ENCODE peak calls at places on chromosomes 7 and 10, in six cellular contexts. V is neural progenitor cell, C is cardiac fibroblast, G is brain microvascular endothelial cell, F is tibial nerve, R is adipocyte. P is an unnamed sample.

GRCh38 chr7:123155571-123155970 is 44.2 kb downstream of the SLC13A1 start:
- DNase-seq in V (no peak), C (no peak), G (no peak), F (no peak), R (no peak), P (no peak)

GRCh38 chr7:82411732-82412131 is 31.8 kb downstream of the CACNA2D1 start:
- DNase-seq in V (no peak), C (no peak), G (no peak), F (no peak), R (no peak), P (no peak)

GRCh38 chr7:75010036-75010435 is 45.5 kb downstream of the CASTOR2 start:
- DNase-seq in V (no peak), C (no peak), G (no peak), F (no peak), R (no peak), P (no peak)

GRCh38 chr10:103929396-103929921 is 11.5 kb upstream of the STN1 start:
- DNase-seq in V (no peak), C (no peak), G (no peak), F (no peak), R (no peak), P (no peak)

GRCh38 chr10:26430641-26431163 is 7.4 kb upstream of the APBB1IP start:
- DNase-seq in V (no peak), C (no peak), G (no peak), F (no peak), R (no peak), P (no peak)

GRCh38 chr7:50644586-50644985 is 79.4 kb upstream of the DDC start:
- DNase-seq in V (no peak), C (no peak), G (no peak), F (no peak), R (no peak), P (no peak)

GRCh38 chr7:100090527-100091410 is 2.0 kb downstream of the COPS6 start:
- DNase-seq in V (no peak), C (no peak), G (no peak), F (no peak), R (no peak), P (no peak)

GRCh38 chr7:137771273-137771672 is 75.5 kb downstream of the DGKI start:
- DNase-seq in V (no peak), C (no peak), G (no peak), F (no peak), R (peak), P (no peak)

GRCh38 chr10:118277871-118278270 is 64.3 kb downstream of the FAM204A start:
- DNase-seq in V (no peak), C (no peak), G (no peak), F (no peak), R (no peak), P (no peak)

GRCh38 chr10:118276727-118277126 is 65.4 kb downstream of the FAM204A start:
- DNase-seq in V (no peak), C (no peak), G (no peak), F (no peak), R (no peak), P (no peak)

GRCh38 chr10:118273662-118274061 is 68.5 kb downstream of the FAM204A start:
- DNase-seq in V (no peak), C (no peak), G (no peak), F (no peak), R (no peak), P (no peak)

GRCh38 chr10:118276203-118276602 is 65.9 kb downstream of the FAM204A start:
- DNase-seq in V (no peak), C (no peak), G (no peak), F (no peak), R (no peak), P (no peak)

GRCh38 chr10:118272090-118272775 is 69.9 kb downstream of the FAM204A start:
- DNase-seq in V (peak), C (peak), G (no peak), F (no peak), R (peak), P (peak)
- H3K4me3 ChIP-seq in V (peak), C (no peak), G (no peak), F (no peak), R (peak), P (peak)

DNA sequence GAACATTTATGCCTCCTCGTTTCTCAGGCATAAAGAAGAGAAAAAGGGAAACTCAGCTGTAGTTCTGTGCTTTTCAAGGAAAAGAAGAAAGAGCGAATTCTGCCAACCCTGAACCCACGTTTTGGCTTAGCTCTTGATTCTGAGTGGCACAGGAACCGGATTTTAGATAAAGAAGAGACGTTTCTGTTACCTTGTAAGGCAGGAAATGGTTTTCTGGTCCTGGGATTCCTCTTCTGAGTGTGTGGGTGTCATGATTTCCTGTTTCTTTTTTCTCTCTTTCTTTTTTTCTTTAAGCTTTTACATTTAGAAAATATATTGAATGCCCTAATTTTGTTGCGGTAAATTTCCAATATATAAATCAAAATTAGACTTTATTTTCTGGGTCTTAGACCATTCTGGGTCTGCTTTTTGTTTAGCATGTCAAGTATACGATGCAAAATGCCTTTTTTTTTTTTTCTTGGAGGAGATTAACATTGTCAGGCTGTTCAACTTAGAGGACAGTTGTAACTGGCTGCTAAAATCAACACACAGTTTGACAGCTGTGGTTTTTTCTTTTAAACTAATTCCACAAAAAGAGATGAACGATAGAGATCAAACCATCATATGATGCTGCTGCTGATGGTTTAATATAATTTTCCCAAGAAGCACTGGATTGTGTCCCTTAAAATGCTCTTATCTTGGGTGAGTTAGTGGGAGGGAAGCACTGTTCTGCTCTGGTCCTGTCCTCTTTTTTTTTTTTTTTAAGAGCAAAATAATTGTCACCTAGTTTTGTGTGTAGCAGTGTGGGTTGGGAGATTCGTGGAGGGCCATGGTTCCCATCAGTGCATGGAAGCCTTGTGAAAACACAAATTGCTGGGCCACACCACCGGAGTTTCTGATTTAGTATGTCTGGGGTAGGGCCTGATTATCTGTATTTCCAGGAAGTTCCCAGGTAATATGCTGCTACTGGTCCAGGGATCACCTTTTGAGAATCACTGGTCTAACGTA is 190.9 kb downstream of the GATA3 start:
- DNase-seq in V (no peak), C (no peak), G (no peak), F (no peak), R (no peak), P (no peak)
- H3K4me3 ChIP-seq in V (no peak), C (no peak), G (no peak), F (no peak), R (no peak), P (no peak)

GRCh38 chr7:23076774-23077173 is 28.8 kb upstream of the KLHL7 start:
- DNase-seq in V (no peak), C (no peak), G (no peak), F (no peak), R (no peak), P (no peak)
- H3K4me3 ChIP-seq in V (no peak), C (no peak), G (no peak), F (no peak), R (no peak), P (no peak)

GRCh38 chr7:21971780-21972396 is 26.2 kb upstream of the CDCA7L start:
- DNase-seq in V (no peak), C (no peak), G (no peak), F (no peak), R (no peak), P (no peak)
- H3K4me3 ChIP-seq in V (no peak), C (no peak), G (no peak), F (no peak), R (no peak), P (no peak)

DNA sequence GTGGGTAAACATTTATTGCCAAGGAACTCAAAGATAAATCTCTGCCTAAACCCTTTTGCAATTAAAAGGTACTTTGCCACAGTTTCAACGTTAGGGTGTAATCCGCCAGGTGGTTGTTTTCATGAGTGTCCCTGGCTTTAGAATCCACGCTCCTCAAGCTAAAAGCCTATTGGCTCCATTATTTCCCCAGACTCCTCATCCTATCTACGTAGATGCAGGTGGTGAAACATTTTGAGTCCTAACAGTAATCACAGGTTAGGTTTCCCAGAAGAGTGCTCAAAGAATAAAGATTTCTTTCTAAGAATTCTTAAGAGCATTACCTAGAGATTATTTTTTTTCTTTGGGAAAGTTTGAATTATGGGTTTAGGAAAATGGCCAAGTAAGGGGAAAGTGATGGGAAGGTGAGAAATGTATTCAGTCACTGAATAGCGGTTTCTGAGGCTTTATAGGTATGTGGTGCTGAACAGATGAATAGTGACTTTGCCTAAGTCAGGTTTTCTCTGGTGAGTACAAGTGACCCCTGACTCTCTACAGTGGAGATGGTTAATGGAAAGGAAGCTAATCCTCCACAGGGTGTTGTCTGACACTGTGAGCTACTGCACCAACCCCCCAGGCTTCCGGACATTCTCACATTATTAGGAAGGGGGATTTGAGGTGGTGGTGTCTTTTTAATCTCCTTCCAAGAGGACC is 60.2 kb downstream of the NRP1 start:
- DNase-seq in V (peak), C (no peak), G (no peak), F (no peak), R (no peak), P (no peak)
- H3K4me3 ChIP-seq in V (no peak), C (no peak), G (no peak), F (no peak), R (peak), P (no peak)

GRCh38 chr10:49592726-49593563 is 17.2 kb upstream of the SLC18A3 start:
- DNase-seq in V (peak), C (peak), G (peak), F (no peak), R (peak), P (peak)
- H3K4me3 ChIP-seq in V (no peak), C (no peak), G (no peak), F (no peak), R (no peak), P (no peak)

P was measured in osteoblast.